ENCODE peak calls at places on chromosomes 16 and 17, in seven cellular contexts. One of them, this sample, is unnamed.

GRCh38 chr17:64016248-64016784 is 4.1 kb downstream of the ICAM2 start:
- DNase-seq in 8988T: no peak
- DNase-seq in NCI-H748 treated with DMSO at 0.1 percent for 48 hours: no peak
- DNase-seq in NCI-H510A treated with DMSO at 0.1 percent for 48 hours: no peak
- DNase-seq in NCI-H1048: no peak
- DNase-seq in IMR-90: no peak
- DNase-seq in Peyer's patch: peak
- DNase-seq in this sample: no peak

GRCh38 chr16:78930561-78930960 is 670.0 kb downstream of the MAF start:
- DNase-seq in 8988T: no peak
- DNase-seq in NCI-H748 treated with DMSO at 0.1 percent for 48 hours: no peak
- DNase-seq in NCI-H510A treated with DMSO at 0.1 percent for 48 hours: no peak
- DNase-seq in NCI-H1048: no peak
- DNase-seq in IMR-90: no peak
- DNase-seq in Peyer's patch: no peak
- DNase-seq in this sample: no peak

GRCh38 chr17:28773736-28774135 is 29.9 kb downstream of the TRAF4 start:
- DNase-seq in 8988T: no peak
- DNase-seq in NCI-H748 treated with DMSO at 0.1 percent for 48 hours: no peak
- DNase-seq in NCI-H510A treated with DMSO at 0.1 percent for 48 hours: no peak
- DNase-seq in NCI-H1048: no peak
- DNase-seq in IMR-90: no peak
- DNase-seq in Peyer's patch: no peak
- DNase-seq in this sample: no peak

GRCh38 chr17:28072935-28073533 is 30.6 kb downstream of the NLK start:
- DNase-seq in 8988T: no peak
- DNase-seq in NCI-H748 treated with DMSO at 0.1 percent for 48 hours: no peak
- DNase-seq in NCI-H510A treated with DMSO at 0.1 percent for 48 hours: no peak
- DNase-seq in NCI-H1048: no peak
- DNase-seq in IMR-90: no peak
- DNase-seq in Peyer's patch: no peak
- DNase-seq in this sample: no peak

GRCh38 chr17:3799181-3799627 is 1.8 kb downstream of the ITGAE start:
- DNase-seq in 8988T: no peak
- DNase-seq in NCI-H748 treated with DMSO at 0.1 percent for 48 hours: no peak
- DNase-seq in NCI-H510A treated with DMSO at 0.1 percent for 48 hours: no peak
- DNase-seq in NCI-H1048: no peak
- DNase-seq in IMR-90: no peak
- DNase-seq in Peyer's patch: peak
- DNase-seq in this sample: no peak

GRCh38 chr17:61452301-61453290 is at the start of gene TBX4:
- DNase-seq in 8988T: no peak
- DNase-seq in NCI-H748 treated with DMSO at 0.1 percent for 48 hours: no peak
- DNase-seq in NCI-H510A treated with DMSO at 0.1 percent for 48 hours: no peak
- DNase-seq in NCI-H1048: no peak
- DNase-seq in IMR-90: no peak
- DNase-seq in Peyer's patch: no peak
- DNase-seq in this sample: no peak

GRCh38 chr17:64787255-64787920 is 125.3 kb upstream of the SMURF2 start:
- DNase-seq in 8988T: no peak
- DNase-seq in NCI-H748 treated with DMSO at 0.1 percent for 48 hours: no peak
- DNase-seq in NCI-H510A treated with DMSO at 0.1 percent for 48 hours: no peak
- DNase-seq in NCI-H1048: no peak
- DNase-seq in IMR-90: no peak
- DNase-seq in Peyer's patch: no peak
- DNase-seq in this sample: no peak

GRCh38 chr17:15124746-15125145 is 140.4 kb downstream of the PMP22 start:
- DNase-seq in 8988T: no peak
- DNase-seq in NCI-H748 treated with DMSO at 0.1 percent for 48 hours: no peak
- DNase-seq in NCI-H510A treated with DMSO at 0.1 percent for 48 hours: no peak
- DNase-seq in NCI-H1048: no peak
- DNase-seq in IMR-90: no peak
- DNase-seq in Peyer's patch: no peak
- DNase-seq in this sample: no peak

GRCh38 chr17:18182190-18182977 is 1.2 kb upstream of the ALKBH5 start:
- DNase-seq in 8988T: no peak
- DNase-seq in NCI-H748 treated with DMSO at 0.1 percent for 48 hours: no peak
- DNase-seq in NCI-H510A treated with DMSO at 0.1 percent for 48 hours: no peak
- DNase-seq in NCI-H1048: no peak
- DNase-seq in IMR-90: no peak
- DNase-seq in Peyer's patch: no peak
- DNase-seq in this sample: no peak

GRCh38 chr16:48918520-48919258 is 308.7 kb upstream of the N4BP1 start:
- DNase-seq in 8988T: no peak
- DNase-seq in NCI-H748 treated with DMSO at 0.1 percent for 48 hours: no peak
- DNase-seq in NCI-H510A treated with DMSO at 0.1 percent for 48 hours: no peak
- DNase-seq in NCI-H1048: no peak
- DNase-seq in IMR-90: no peak
- DNase-seq in Peyer's patch: no peak
- DNase-seq in this sample: no peak

GRCh38 chr17:72602517-72603345 is 481.9 kb downstream of the SOX9 start:
- DNase-seq in 8988T: no peak
- DNase-seq in NCI-H748 treated with DMSO at 0.1 percent for 48 hours: no peak
- DNase-seq in NCI-H510A treated with DMSO at 0.1 percent for 48 hours: no peak
- DNase-seq in NCI-H1048: no peak
- DNase-seq in IMR-90: peak
- DNase-seq in Peyer's patch: no peak
- DNase-seq in this sample: no peak

GRCh38 chr16:4115209-4115940 is 867 bp downstream of the ADCY9 start:
- DNase-seq in 8988T: peak
- DNase-seq in NCI-H748 treated with DMSO at 0.1 percent for 48 hours: peak
- DNase-seq in NCI-H510A treated with DMSO at 0.1 percent for 48 hours: no peak
- DNase-seq in NCI-H1048: no peak
- DNase-seq in IMR-90: peak
- DNase-seq in Peyer's patch: peak
- DNase-seq in this sample: peak

GRCh38 chr16:27724491-27724878 is 174.5 kb downstream of the KATNIP start:
- DNase-seq in 8988T: no peak
- DNase-seq in NCI-H748 treated with DMSO at 0.1 percent for 48 hours: no peak
- DNase-seq in NCI-H510A treated with DMSO at 0.1 percent for 48 hours: no peak
- DNase-seq in NCI-H1048: no peak
- DNase-seq in IMR-90: no peak
- DNase-seq in Peyer's patch: no peak
- DNase-seq in this sample: no peak

GRCh38 chr17:29622337-29623282 is at the start of gene CORO6:
- DNase-seq in 8988T: no peak
- DNase-seq in NCI-H748 treated with DMSO at 0.1 percent for 48 hours: peak
- DNase-seq in NCI-H510A treated with DMSO at 0.1 percent for 48 hours: no peak
- DNase-seq in NCI-H1048: no peak
- DNase-seq in IMR-90: peak
- DNase-seq in Peyer's patch: peak
- DNase-seq in this sample: peak

GRCh38 chr17:13158511-13159240 is 140.8 kb upstream of the ELAC2 start:
- DNase-seq in 8988T: no peak
- DNase-seq in NCI-H748 treated with DMSO at 0.1 percent for 48 hours: no peak
- DNase-seq in NCI-H510A treated with DMSO at 0.1 percent for 48 hours: no peak
- DNase-seq in NCI-H1048: no peak
- DNase-seq in IMR-90: peak
- DNase-seq in Peyer's patch: no peak
- DNase-seq in this sample: no peak

GRCh38 chr16:82830944-82831343 is 204.2 kb downstream of the CDH13 start:
- DNase-seq in 8988T: no peak
- DNase-seq in NCI-H748 treated with DMSO at 0.1 percent for 48 hours: no peak
- DNase-seq in NCI-H510A treated with DMSO at 0.1 percent for 48 hours: no peak
- DNase-seq in NCI-H1048: no peak
- DNase-seq in IMR-90: no peak
- DNase-seq in Peyer's patch: no peak
- DNase-seq in this sample: no peak

GRCh38 chr17:65177901-65178300 is 40.7 kb downstream of the RGS9 start:
- DNase-seq in 8988T: no peak
- DNase-seq in NCI-H748 treated with DMSO at 0.1 percent for 48 hours: no peak
- DNase-seq in NCI-H510A treated with DMSO at 0.1 percent for 48 hours: no peak
- DNase-seq in NCI-H1048: no peak
- DNase-seq in IMR-90: peak
- DNase-seq in Peyer's patch: no peak
- DNase-seq in this sample: no peak

GRCh38 chr17:80191192-80191591 is 21.4 kb downstream of the CARD14 start:
- DNase-seq in 8988T: no peak
- DNase-seq in NCI-H748 treated with DMSO at 0.1 percent for 48 hours: no peak
- DNase-seq in NCI-H510A treated with DMSO at 0.1 percent for 48 hours: no peak
- DNase-seq in NCI-H1048: no peak
- DNase-seq in IMR-90: no peak
- DNase-seq in Peyer's patch: no peak
- DNase-seq in this sample: no peak

GRCh38 chr17:18327093-18327492 is 12.0 kb downstream of the SMCR8 start:
- DNase-seq in 8988T: no peak
- DNase-seq in NCI-H748 treated with DMSO at 0.1 percent for 48 hours: no peak
- DNase-seq in NCI-H510A treated with DMSO at 0.1 percent for 48 hours: no peak
- DNase-seq in NCI-H1048: no peak
- DNase-seq in IMR-90: no peak
- DNase-seq in Peyer's patch: no peak
- DNase-seq in this sample: no peak